ENCODE peak calls at places on chromosome X, in six cellular contexts. One of them, this sample, is unnamed.

GRCh38 chrX:122187065-122187464 is 997.0 kb upstream of the GRIA3 start:
- DNase-seq in stimulated activated CD8-positive, alpha-beta memory T cell treated with anti-CD3 and anti-CD28 coated beads, Interleukin-4, amount 100 ng/mL, for 24 hours: no peak
- DNase-seq in NCI-H2171 treated with DMSO at 0.1 percent for 48 hours: no peak
- DNase-seq in SJSA1: no peak
- DNase-seq in mesenchymal stem cell: no peak
- DNase-seq in activated T-helper 1 cell treated with Interleukin-2 at 50 U/mL for 16 hours: no peak
- DNase-seq in this sample: no peak

GRCh38 chrX:13334491-13334890 is 14.6 kb upstream of the ATXN3L start:
- DNase-seq in activated T-helper 1 cell treated with Interleukin-2 at 50 U/mL for 16 hours: no peak
- DNase-seq in stimulated activated CD8-positive, alpha-beta memory T cell treated with anti-CD3 and anti-CD28 coated beads, Interleukin-4, amount 100 ng/mL, for 24 hours: no peak
- DNase-seq in NCI-H2171 treated with DMSO at 0.1 percent for 48 hours: no peak
- DNase-seq in SJSA1: no peak
- DNase-seq in mesenchymal stem cell: no peak
- DNase-seq in this sample: no peak

GRCh38 chrX:20506739-20507138 is 240.0 kb upstream of the RPS6KA3 start:
- DNase-seq in activated T-helper 1 cell treated with Interleukin-2 at 50 U/mL for 16 hours: no peak
- DNase-seq in stimulated activated CD8-positive, alpha-beta memory T cell treated with anti-CD3 and anti-CD28 coated beads, Interleukin-4, amount 100 ng/mL, for 24 hours: no peak
- DNase-seq in mesenchymal stem cell: no peak
- DNase-seq in NCI-H2171 treated with DMSO at 0.1 percent for 48 hours: no peak
- DNase-seq in SJSA1: no peak
- DNase-seq in this sample: no peak

GRCh38 chrX:68697465-68698125 is 50.1 kb downstream of the STARD8 start:
- DNase-seq in NCI-H2171 treated with DMSO at 0.1 percent for 48 hours: no peak
- DNase-seq in mesenchymal stem cell: no peak
- DNase-seq in activated T-helper 1 cell treated with Interleukin-2 at 50 U/mL for 16 hours: no peak
- DNase-seq in SJSA1: no peak
- DNase-seq in stimulated activated CD8-positive, alpha-beta memory T cell treated with anti-CD3 and anti-CD28 coated beads, Interleukin-4, amount 100 ng/mL, for 24 hours: no peak
- DNase-seq in this sample: no peak

GRCh38 chrX:106177106-106177981 is 9.2 kb downstream of the PWWP3B start:
- DNase-seq in SJSA1: no peak
- DNase-seq in mesenchymal stem cell: peak; percentile 46
- DNase-seq in stimulated activated CD8-positive, alpha-beta memory T cell treated with anti-CD3 and anti-CD28 coated beads, Interleukin-4, amount 100 ng/mL, for 24 hours: no peak
- DNase-seq in NCI-H2171 treated with DMSO at 0.1 percent for 48 hours: no peak
- DNase-seq in activated T-helper 1 cell treated with Interleukin-2 at 50 U/mL for 16 hours: no peak
- DNase-seq in this sample: peak; percentile 77

GRCh38 chrX:46758163-46758955 is 559 bp downstream of the SLC9A7 start:
- DNase-seq in mesenchymal stem cell: peak; percentile 11
- DNase-seq in activated T-helper 1 cell treated with Interleukin-2 at 50 U/mL for 16 hours: no peak
- DNase-seq in stimulated activated CD8-positive, alpha-beta memory T cell treated with anti-CD3 and anti-CD28 coated beads, Interleukin-4, amount 100 ng/mL, for 24 hours: no peak
- DNase-seq in NCI-H2171 treated with DMSO at 0.1 percent for 48 hours: peak; percentile 26
- DNase-seq in SJSA1: no peak
- DNase-seq in this sample: no peak

GRCh38 chrX:57329008-57329407 is 42.5 kb downstream of the FAAH2 start:
- DNase-seq in stimulated activated CD8-positive, alpha-beta memory T cell treated with anti-CD3 and anti-CD28 coated beads, Interleukin-4, amount 100 ng/mL, for 24 hours: no peak
- DNase-seq in mesenchymal stem cell: no peak
- DNase-seq in NCI-H2171 treated with DMSO at 0.1 percent for 48 hours: no peak
- DNase-seq in SJSA1: no peak
- DNase-seq in activated T-helper 1 cell treated with Interleukin-2 at 50 U/mL for 16 hours: no peak
- DNase-seq in this sample: no peak

GRCh38 chrX:1423215-1423614 is 29.5 kb downstream of the ASMTL start:
- DNase-seq in SJSA1: no peak
- DNase-seq in mesenchymal stem cell: no peak
- DNase-seq in stimulated activated CD8-positive, alpha-beta memory T cell treated with anti-CD3 and anti-CD28 coated beads, Interleukin-4, amount 100 ng/mL, for 24 hours: no peak
- DNase-seq in NCI-H2171 treated with DMSO at 0.1 percent for 48 hours: no peak
- DNase-seq in activated T-helper 1 cell treated with Interleukin-2 at 50 U/mL for 16 hours: no peak
- DNase-seq in this sample: no peak

GRCh38 chrX:40173662-40174593 is 76.2 kb upstream of the BCOR start:
- DNase-seq in mesenchymal stem cell: peak; percentile 92
- DNase-seq in NCI-H2171 treated with DMSO at 0.1 percent for 48 hours: peak; percentile 61
- DNase-seq in stimulated activated CD8-positive, alpha-beta memory T cell treated with anti-CD3 and anti-CD28 coated beads, Interleukin-4, amount 100 ng/mL, for 24 hours: peak; percentile 56
- DNase-seq in SJSA1: peak; percentile 68
- DNase-seq in activated T-helper 1 cell treated with Interleukin-2 at 50 U/mL for 16 hours: peak; percentile 41
- DNase-seq in this sample: no peak

GRCh38 chrX:153450114-153450948 is 4.5 kb upstream of the TREX2 start:
- DNase-seq in activated T-helper 1 cell treated with Interleukin-2 at 50 U/mL for 16 hours: no peak
- DNase-seq in stimulated activated CD8-positive, alpha-beta memory T cell treated with anti-CD3 and anti-CD28 coated beads, Interleukin-4, amount 100 ng/mL, for 24 hours: no peak
- DNase-seq in mesenchymal stem cell: no peak
- DNase-seq in NCI-H2171 treated with DMSO at 0.1 percent for 48 hours: no peak
- DNase-seq in SJSA1: no peak
- DNase-seq in this sample: no peak

GRCh38 chrX:133670394-133670793 is 255.1 kb upstream of the GPC4 start:
- DNase-seq in SJSA1: no peak
- DNase-seq in stimulated activated CD8-positive, alpha-beta memory T cell treated with anti-CD3 and anti-CD28 coated beads, Interleukin-4, amount 100 ng/mL, for 24 hours: no peak
- DNase-seq in activated T-helper 1 cell treated with Interleukin-2 at 50 U/mL for 16 hours: no peak
- DNase-seq in mesenchymal stem cell: peak; percentile 41
- DNase-seq in NCI-H2171 treated with DMSO at 0.1 percent for 48 hours: peak; percentile 55
- DNase-seq in this sample: peak; percentile 16

GRCh38 chrX:124346877-124347241 is 496 bp downstream of the SH2D1A start:
- DNase-seq in NCI-H2171 treated with DMSO at 0.1 percent for 48 hours: no peak
- DNase-seq in stimulated activated CD8-positive, alpha-beta memory T cell treated with anti-CD3 and anti-CD28 coated beads, Interleukin-4, amount 100 ng/mL, for 24 hours: no peak
- DNase-seq in activated T-helper 1 cell treated with Interleukin-2 at 50 U/mL for 16 hours: no peak
- DNase-seq in SJSA1: no peak
- DNase-seq in mesenchymal stem cell: no peak
- DNase-seq in this sample: no peak

GRCh38 chrX:103157511-103158316 is 57.2 kb upstream of the BEX4 start:
- DNase-seq in NCI-H2171 treated with DMSO at 0.1 percent for 48 hours: peak; percentile 8
- DNase-seq in activated T-helper 1 cell treated with Interleukin-2 at 50 U/mL for 16 hours: no peak
- DNase-seq in mesenchymal stem cell: peak; percentile 29
- DNase-seq in SJSA1: no peak
- DNase-seq in stimulated activated CD8-positive, alpha-beta memory T cell treated with anti-CD3 and anti-CD28 coated beads, Interleukin-4, amount 100 ng/mL, for 24 hours: no peak
- DNase-seq in this sample: peak; percentile 68

GRCh38 chrX:38305971-38306370 is 21.3 kb downstream of the RPGR start:
- DNase-seq in NCI-H2171 treated with DMSO at 0.1 percent for 48 hours: no peak
- DNase-seq in stimulated activated CD8-positive, alpha-beta memory T cell treated with anti-CD3 and anti-CD28 coated beads, Interleukin-4, amount 100 ng/mL, for 24 hours: no peak
- DNase-seq in mesenchymal stem cell: no peak
- DNase-seq in activated T-helper 1 cell treated with Interleukin-2 at 50 U/mL for 16 hours: no peak
- DNase-seq in SJSA1: no peak
- DNase-seq in this sample: no peak

GRCh38 chrX:12949205-12949926 is 25.5 kb upstream of the TMSB4X start:
- DNase-seq in mesenchymal stem cell: peak; percentile 42
- DNase-seq in activated T-helper 1 cell treated with Interleukin-2 at 50 U/mL for 16 hours: no peak
- DNase-seq in SJSA1: no peak
- DNase-seq in NCI-H2171 treated with DMSO at 0.1 percent for 48 hours: peak; percentile 40
- DNase-seq in stimulated activated CD8-positive, alpha-beta memory T cell treated with anti-CD3 and anti-CD28 coated beads, Interleukin-4, amount 100 ng/mL, for 24 hours: no peak
- DNase-seq in this sample: no peak

This sample was measured in globus pallidus.